ENCODE peak calls at places on chromosomes 3 and 15, in six cellular contexts. N is hippocampal formation; E is NCI-H1092; K is activated CD8-positive, alpha-beta memory T cell treated with anti-CD3 and anti-CD28 coated beads for 48 hours; A is stimulated activated CD4-positive, alpha-beta T cell treated with anti-CD3 and anti-CD28 coated beads, TNF-alpha, amount 100 ng/mL, for 4 hours; J is B cell. G is an unnamed sample.
A peak's percentile ranks its signal among the peaks of the same experiment; 100 is the strongest.

GRCh38 chr15:58752716-58753115 is 3.2 kb upstream of the ADAM10 start:
- DNase-seq in N (no peak), J (no peak), K (no peak), E (no peak), A (no peak), G (no peak)

GRCh38 chr3:116877968-116878367 is 168.4 kb downstream of the TUSC7 start:
- DNase-seq in N (no peak), E (no peak), K (no peak), J (no peak), A (no peak), G (no peak)

GRCh38 chr3:17775073-17775472 is 32.6 kb upstream of the TBC1D5 start:
- DNase-seq in J (no peak), K (no peak), E (no peak), A (no peak), N (no peak), G (no peak)

GRCh38 chr15:99104788-99105515 is at the start of gene SYNM:
- DNase-seq in J (peak; percentile 72), A (no peak), N (peak; percentile 83), E (peak; percentile 75), K (no peak), G (peak; percentile 82)

GRCh38 chr15:82856397-82857170 is 47.2 kb downstream of the WHAMM start:
- DNase-seq in E (no peak), N (no peak), A (no peak), K (no peak), J (no peak), G (peak; percentile 15)

GRCh38 chr15:29698030-29698701 is 124.1 kb downstream of the TJP1 start:
- DNase-seq in N (no peak), J (no peak), K (no peak), E (peak; percentile 47), A (no peak), G (no peak)

GRCh38 chr15:58340176-58340575 is 91.6 kb upstream of the LIPC start:
- DNase-seq in E (no peak), K (no peak), J (no peak), N (no peak), A (no peak), G (no peak)

GRCh38 chr3:64653101-64653500 is 34.7 kb downstream of the ADAMTS9 start:
- DNase-seq in K (no peak), A (no peak), N (no peak), J (no peak), E (no peak), G (no peak)

GRCh38 chr3:71652786-71653419 is 69.4 kb upstream of the FOXP1 start:
- DNase-seq in J (peak; percentile 59), A (no peak), N (peak; percentile 7), E (no peak), K (no peak), G (no peak)

GRCh38 chr15:74725241-74725774 is at the start of gene CYP1A1:
- DNase-seq in J (no peak), E (no peak), A (no peak), N (no peak), K (no peak), G (no peak)

GRCh38 chr3:195069501-195070251 is 201.3 kb downstream of the XXYLT1 start:
- DNase-seq in J (no peak), N (no peak), E (no peak), K (no peak), A (no peak), G (peak; percentile 39)

GRCh38 chr3:179825527-179826246 is 172.8 kb downstream of the USP13 start:
- DNase-seq in A (no peak), J (no peak), N (no peak), E (no peak), K (no peak), G (no peak)

GRCh38 chr15:23069496-23070166 is 30.3 kb upstream of the TUBGCP5 start:
- DNase-seq in N (no peak), A (no peak), J (no peak), K (no peak), E (no peak), G (no peak)

GRCh38 chr3:184815046-184815930 is 3.3 kb downstream of the VPS8 start:
- DNase-seq in K (no peak), E (no peak), A (no peak), N (no peak), J (no peak), G (no peak)

GRCh38 chr3:30112904-30113484 is 493.4 kb upstream of the TGFBR2 start:
- DNase-seq in N (no peak), E (peak; percentile 47), J (no peak), K (no peak), A (no peak), G (no peak)

GRCh38 chr3:148178508-148178907 is 519.2 kb upstream of the AGTR1 start:
- DNase-seq in K (no peak), J (no peak), E (peak; percentile 2), N (peak; percentile 6), A (no peak), G (no peak)

GRCh38 chr15:63277044-63277892 is at the start of gene APH1B:
- DNase-seq in N (peak; percentile 90), A (peak; percentile 70), E (peak; percentile 76), J (peak; percentile 94), K (peak; percentile 40), G (peak; percentile 53)

GRCh38 chr3:187342255-187342654 is 25.9 kb upstream of the RTP4 start:
- DNase-seq in A (no peak), E (no peak), K (no peak), N (no peak), J (no peak), G (no peak)

GRCh38 chr3:195001961-195002861 is 268.7 kb downstream of the XXYLT1 start:
- DNase-seq in K (no peak), E (peak; percentile 83), N (no peak), A (no peak), J (peak; percentile 69), G (peak; percentile 20)

GRCh38 chr3:170725285-170725731 is 139.4 kb upstream of the SLC7A14 start:
- DNase-seq in N (no peak), J (no peak), E (no peak), K (no peak), A (no peak), G (no peak)

GRCh38 chr3:132265488-132265887 is 51.7 kb upstream of the ACP3 start:
- DNase-seq in A (no peak), K (no peak), N (no peak), J (no peak), E (no peak), G (no peak)

GRCh38 chr3:172853911-172854648 is 103.6 kb downstream of the ECT2 start:
- DNase-seq in J (no peak), E (no peak), N (no peak), A (no peak), K (no peak), G (no peak)

GRCh38 chr15:92343869-92344643 is 49.6 kb upstream of the ST8SIA2 start:
- DNase-seq in A (no peak), E (peak; percentile 73), J (no peak), N (peak; percentile 39), K (no peak), G (peak; percentile 56)

GRCh38 chr3:60403866-60404265 is 847.4 kb downstream of the FHIT start:
- DNase-seq in A (no peak), E (no peak), N (no peak), K (no peak), J (no peak), G (no peak)

GRCh38 chr15:95668201-95668600 is 662.3 kb upstream of the NR2F2 start:
- DNase-seq in K (no peak), E (no peak), N (no peak), A (no peak), J (no peak), G (no peak)

GRCh38 chr3:188901671-188902331 is 270.0 kb upstream of the TPRG1 start:
- DNase-seq in A (no peak), J (no peak), E (no peak), N (no peak), K (no peak), G (no peak)

GRCh38 chr3:116045251-116045770 is 400.0 kb downstream of the LSAMP start:
- DNase-seq in K (no peak), E (no peak), J (no peak), A (no peak), N (no peak), G (no peak)

GRCh38 chr3:140242818-140243276 is 307.9 kb downstream of the CLSTN2 start:
- DNase-seq in K (no peak), J (no peak), A (no peak), E (no peak), N (no peak), G (no peak)

GRCh38 chr15:59420986-59421618 is 16.9 kb upstream of the FAM81A start:
- DNase-seq in A (no peak), J (no peak), N (no peak), K (no peak), E (no peak), G (no peak)

GRCh38 chr3:129766135-129766534 is 127.4 kb downstream of the TMCC1 start:
- DNase-seq in A (no peak), E (no peak), J (no peak), N (no peak), K (no peak), G (no peak)